ENCODE peak calls at places on chromosome 3, in ten cellular contexts. X, V, M, J, B, Y, W, G, I and P are unnamed samples.

GRCh38 chr3:159872374-159873109 is 116.1 kb upstream of the IL12A start:
- DNase-seq in W (no peak), X (no peak), J (peak; percentile 63), M (no peak), V (no peak), B (no peak), I (peak; percentile 66), G (no peak), Y (peak; percentile 93), P (peak; percentile 90)

GRCh38 chr3:116340680-116341216 is 104.5 kb downstream of the LSAMP start:
- DNase-seq in V (no peak), B (no peak), J (peak; percentile 14), Y (no peak), G (no peak), I (no peak), W (no peak), X (no peak), M (no peak), P (no peak)

GRCh38 chr3:48088056-48088748 is 72.0 kb upstream of the MAP4 start:
- DNase-seq in M (no peak), B (no peak), V (no peak), W (no peak), Y (peak; percentile 21), J (no peak), X (peak; percentile 46), G (peak; percentile 7), I (no peak), P (no peak)

GRCh38 chr3:42110631-42111030 is 19.5 kb downstream of the TRAK1 start:
- DNase-seq in Y (no peak), I (no peak), G (no peak), X (no peak), W (no peak), V (no peak), M (no peak), B (no peak), J (no peak), P (no peak)

GRCh38 chr3:30473374-30474051 is 132.9 kb upstream of the TGFBR2 start:
- DNase-seq in Y (no peak), I (no peak), G (no peak), V (no peak), W (no peak), M (no peak), X (no peak), B (no peak), J (peak; percentile 86), P (no peak)

GRCh38 chr3:98906230-98906629 is 4.7 kb upstream of the DCBLD2 start:
- DNase-seq in V (no peak), Y (peak; percentile 93), I (peak; percentile 57), G (no peak), X (no peak), J (peak; percentile 47), B (no peak), W (no peak), M (no peak), P (peak; percentile 74)

GRCh38 chr3:12875857-12876451 is 34.6 kb upstream of the RPL32 start:
- DNase-seq in V (peak; percentile 45), I (no peak), W (no peak), B (no peak), Y (no peak), G (no peak), X (peak; percentile 43), M (no peak), J (no peak), P (no peak)

GRCh38 chr3:48595526-48596121 is 495 bp upstream of the COL7A1 start:
- DNase-seq in V (no peak), Y (peak; percentile 98), B (peak; percentile 23), M (no peak), W (no peak), I (no peak), J (peak; percentile 48), X (no peak), G (no peak), P (peak; percentile 99)

GRCh38 chr3:188154758-188155574 is 1.0 kb downstream of the LPP start:
- DNase-seq in I (no peak), V (no peak), J (no peak), B (no peak), W (no peak), Y (no peak), X (no peak), G (no peak), M (no peak), P (peak; percentile 15)

GRCh38 chr3:55327131-55327920 is 159.8 kb downstream of the WNT5A start:
- DNase-seq in X (no peak), V (no peak), G (no peak), Y (peak; percentile 16), W (no peak), B (no peak), J (peak; percentile 72), I (no peak), M (no peak), P (peak; percentile 33)

GRCh38 chr3:110521019-110521418 is 550.6 kb upstream of the NECTIN3 start:
- DNase-seq in B (no peak), X (no peak), Y (peak; percentile 80), G (no peak), M (no peak), V (no peak), I (peak; percentile 64), J (peak; percentile 51), W (no peak), P (peak; percentile 74)

GRCh38 chr3:46981932-46982471 is 2.5 kb downstream of the NBEAL2 start:
- DNase-seq in V (peak; percentile 72), I (no peak), G (no peak), Y (no peak), J (no peak), B (no peak), X (peak; percentile 73), M (no peak), W (peak; percentile 0), P (no peak)

GRCh38 chr3:27939940-27940339 is 217.8 kb upstream of the EOMES start:
- DNase-seq in J (peak; percentile 15), G (no peak), M (no peak), W (no peak), V (no peak), I (no peak), B (no peak), Y (peak; percentile 37), X (no peak), P (no peak)

GRCh38 chr3:146543461-146544012 is 870 bp downstream of the PLSCR1 start:
- DNase-seq in V (no peak), X (peak; percentile 40), G (no peak), M (no peak), J (no peak), W (no peak), I (no peak), Y (peak; percentile 12), B (no peak), P (no peak)

GRCh38 chr3:127151992-127152391 is 40.9 kb upstream of the PRR23E start:
- DNase-seq in I (no peak), X (no peak), V (no peak), G (no peak), W (no peak), J (peak; percentile 55), M (no peak), B (no peak), Y (peak; percentile 39), P (peak; percentile 19)

GRCh38 chr3:34189133-34189532 is 390.7 kb downstream of the PDCD6IP start:
- DNase-seq in B (no peak), I (no peak), Y (no peak), X (no peak), V (no peak), M (no peak), J (no peak), G (no peak), W (no peak), P (no peak)

GRCh38 chr3:2923390-2923789 is 186.8 kb downstream of the IL5RA start:
- DNase-seq in V (no peak), M (no peak), I (no peak), G (no peak), B (no peak), J (no peak), Y (no peak), X (no peak), W (no peak), P (no peak)

GRCh38 chr3:11530153-11530721 is 113.5 kb downstream of the VGLL4 start:
- DNase-seq in M (no peak), I (peak; percentile 98), Y (peak; percentile 90), B (no peak), W (peak; percentile 2), G (no peak), J (peak; percentile 82), V (peak; percentile 61), X (no peak), P (no peak)

GRCh38 chr3:122926322-122926721 is 101.2 kb downstream of the SEMA5B start:
- DNase-seq in V (no peak), W (no peak), I (no peak), J (no peak), M (no peak), Y (no peak), X (no peak), B (no peak), G (no peak), P (no peak)